ENCODE peak calls at places on chromosomes 12 and 14, in four cellular contexts. I is CD8-positive, alpha-beta T cell; P is PC-3; Y is adrenal gland. K is an unnamed sample. For H3K27me3, the result is how much of the 10 kb centered on the place peaks cover.

GRCh38 chr14:58844544-58844943 is 206.8 kb downstream of the DACT1 start:
- DNase-seq in I (no peak), P (no peak), Y (no peak), K (no peak)

GRCh38 chr12:25187781-25188180 is 7.2 kb downstream of the DNAI7 start:
- DNase-seq in I (no peak), P (peak), Y (no peak), K (peak)

GRCh38 chr12:106282457-106283097 is 20.0 kb upstream of the TCP11L2 start:
- DNase-seq in I (peak), P (peak), Y (peak), K (peak)

GRCh38 chr12:42589465-42590323 is at the start of gene PRICKLE1:
- DNase-seq in I (no peak), P (peak), Y (peak), K (no peak)

GRCh38 chr12:52029686-52030085 is 21.6 kb upstream of the NR4A1 start:
- DNase-seq in I (no peak), P (peak), Y (no peak), K (no peak)

GRCh38 chr14:95895720-95896119 is 19.1 kb downstream of the TUNAR start:
- DNase-seq in I (no peak), P (peak), Y (no peak), K (no peak)

GRCh38 chr12:90280033-90280432 is 571.4 kb upstream of the ATP2B1 start:
- DNase-seq in I (no peak), P (peak), Y (no peak), K (peak)

GRCh38 chr12:106223485-106224391 is 24.1 kb downstream of the CKAP4 start:
- DNase-seq in I (peak), P (peak), Y (peak), K (no peak)

GRCh38 chr12:94150483-94151225 is 2.3 kb downstream of the PLXNC1 start:
- DNase-seq in I (peak), P (no peak), Y (no peak), K (no peak)

GRCh38 chr14:71597955-71598659 is 334.1 kb upstream of the RGS6 start:
- DNase-seq in I (no peak), P (no peak), Y (no peak), K (no peak)

GRCh38 chr12:8996682-8997405 is 7.5 kb downstream of the KLRG1 start:
- DNase-seq in I (no peak), P (no peak), Y (peak), K (peak)

GRCh38 chr12:14950982-14951746 is 10.2 kb downstream of the ARHGDIB start:
- DNase-seq in I (no peak), P (peak), Y (peak), K (peak)

GRCh38 chr12:88575361-88575959 is 4.8 kb downstream of the KITLG start:
- DNase-seq in I (no peak), P (no peak), Y (no peak), K (no peak)

GRCh38 chr12:49866859-49867579 is 24.1 kb upstream of the BCDIN3D start:
- DNase-seq in I (peak), P (peak), Y (peak), K (peak)

GRCh38 chr12:101013993-101014392 is 196.0 kb downstream of the SLC5A8 start:
- DNase-seq in I (no peak), P (peak), Y (no peak), K (no peak)

GRCh38 chr12:111792155-111792876 is 25.6 kb downstream of the ALDH2 start:
- DNase-seq in I (no peak), P (no peak), Y (peak), K (no peak)

GRCh38 chr14:64572721-64573508 is 23.2 kb downstream of the PPP1R36 start:
- DNase-seq in I (no peak), P (no peak), Y (no peak), K (no peak)

GRCh38 chr14:73394317-73394716 is 64.0 kb downstream of the NUMB start:
- DNase-seq in I (no peak), P (no peak), Y (no peak), K (no peak)

GRCh38 chr12:33253123-33253522 is 186.5 kb downstream of the SYT10 start:
- DNase-seq in I (no peak), P (peak), Y (no peak), K (peak)

GRCh38 chr12:33251548-33251947 is 188.1 kb downstream of the SYT10 start:
- DNase-seq in I (no peak), P (no peak), Y (no peak), K (no peak)

GRCh38 chr12:33245459-33245858 is 194.2 kb downstream of the SYT10 start:
- DNase-seq in I (no peak), P (no peak), Y (no peak), K (no peak)

GRCh38 chr12:33247625-33248024 is 192.0 kb downstream of the SYT10 start:
- DNase-seq in I (no peak), P (no peak), Y (no peak), K (no peak)

GRCh38 chr12:33248364-33248763 is 191.3 kb downstream of the SYT10 start:
- DNase-seq in I (no peak), P (peak), Y (no peak), K (no peak)
- TF ChIP-seq CTCF in I (no peak), P (no peak), Y (no peak), K (no peak)

GRCh38 chr14:91409991-91410401 is 7.6 kb downstream of the CCDC88C start:
- DNase-seq in I (no peak), P (no peak), Y (no peak), K (no peak)
- H3K27ac ChIP-seq in I (peak), P (no peak), Y (no peak), K (no peak)

DNA sequence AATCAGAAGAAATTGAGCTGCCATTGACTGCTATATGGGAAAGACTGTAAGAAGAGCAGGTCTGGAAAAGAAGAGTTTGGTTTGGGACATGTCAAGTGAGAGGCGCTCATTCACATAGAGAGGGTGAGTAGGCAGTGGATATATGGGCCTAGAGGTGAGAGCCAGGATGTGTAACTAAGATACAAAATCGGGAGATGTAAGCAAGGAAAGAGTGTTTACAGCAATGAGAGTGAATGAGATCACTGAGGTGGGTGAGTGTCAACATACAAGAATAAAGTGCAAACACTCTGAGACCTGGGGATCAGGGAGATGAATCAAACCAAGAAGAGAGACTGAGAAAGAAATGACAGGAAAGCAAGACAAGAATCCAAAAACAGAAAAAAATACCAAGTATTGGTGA is 58.0 kb upstream of the RTRAF start:
- DNase-seq in I (no peak), P (no peak), Y (no peak), K (no peak)
- H3K27me3 ChIP-seq in I (under half), P (under half), Y (under half), K (under half)

GRCh38 chr12:57169969-57170368 is 22.6 kb upstream of the LRP1-AS start:
- DNase-seq in I (no peak), P (no peak), Y (no peak), K (no peak)

GRCh38 chr12:57171668-57172067 is 24.2 kb upstream of the LRP1-AS start:
- DNase-seq in I (no peak), P (no peak), Y (peak), K (peak)

GRCh38 chr12:57166971-57167371 is 19.6 kb upstream of the LRP1-AS start:
- DNase-seq in I (no peak), P (peak), Y (no peak), K (peak)

GRCh38 chr12:57170408-57170807 is 23.0 kb upstream of the LRP1-AS start:
- DNase-seq in I (no peak), P (no peak), Y (no peak), K (no peak)

DNA sequence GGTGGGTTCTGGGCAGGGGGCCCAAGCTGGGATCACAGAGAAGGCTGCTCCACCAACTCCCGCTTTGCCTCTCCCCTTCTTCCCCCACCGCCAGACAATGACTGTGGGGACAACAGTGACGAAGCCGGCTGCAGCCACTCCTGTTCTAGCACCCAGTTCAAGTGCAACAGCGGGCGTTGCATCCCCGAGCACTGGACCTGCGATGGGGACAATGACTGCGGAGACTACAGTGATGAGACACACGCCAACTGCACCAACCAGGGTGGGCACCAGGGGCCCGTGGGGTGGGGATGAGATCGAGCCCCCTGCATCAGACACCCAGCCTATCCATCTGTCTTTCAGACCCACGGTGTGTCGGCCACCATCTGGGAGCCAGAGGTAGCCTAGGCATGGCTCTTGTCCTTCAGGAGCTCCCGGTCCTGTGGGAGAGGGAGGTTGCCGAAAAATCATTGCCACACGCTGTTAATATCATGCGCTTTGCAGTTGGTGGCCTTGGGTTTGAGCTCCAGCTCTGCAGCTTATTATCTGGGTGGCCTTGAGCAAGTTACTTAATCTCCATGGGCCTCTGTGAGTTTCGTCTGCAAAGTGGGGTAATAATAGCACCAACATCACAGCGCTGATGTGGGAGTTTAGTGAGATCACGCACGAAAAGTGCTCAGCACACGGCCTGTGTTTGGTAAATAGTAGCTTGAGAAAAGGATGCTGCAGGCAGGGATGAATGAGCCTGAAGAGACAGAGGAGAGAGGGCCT is 21.8 kb upstream of the LRP1-AS start:
- DNase-seq in I (no peak), P (no peak), Y (peak), K (no peak)
- TF ChIP-seq CTCF in I (no peak), P (no peak), Y (no peak), K (no peak)

DNA sequence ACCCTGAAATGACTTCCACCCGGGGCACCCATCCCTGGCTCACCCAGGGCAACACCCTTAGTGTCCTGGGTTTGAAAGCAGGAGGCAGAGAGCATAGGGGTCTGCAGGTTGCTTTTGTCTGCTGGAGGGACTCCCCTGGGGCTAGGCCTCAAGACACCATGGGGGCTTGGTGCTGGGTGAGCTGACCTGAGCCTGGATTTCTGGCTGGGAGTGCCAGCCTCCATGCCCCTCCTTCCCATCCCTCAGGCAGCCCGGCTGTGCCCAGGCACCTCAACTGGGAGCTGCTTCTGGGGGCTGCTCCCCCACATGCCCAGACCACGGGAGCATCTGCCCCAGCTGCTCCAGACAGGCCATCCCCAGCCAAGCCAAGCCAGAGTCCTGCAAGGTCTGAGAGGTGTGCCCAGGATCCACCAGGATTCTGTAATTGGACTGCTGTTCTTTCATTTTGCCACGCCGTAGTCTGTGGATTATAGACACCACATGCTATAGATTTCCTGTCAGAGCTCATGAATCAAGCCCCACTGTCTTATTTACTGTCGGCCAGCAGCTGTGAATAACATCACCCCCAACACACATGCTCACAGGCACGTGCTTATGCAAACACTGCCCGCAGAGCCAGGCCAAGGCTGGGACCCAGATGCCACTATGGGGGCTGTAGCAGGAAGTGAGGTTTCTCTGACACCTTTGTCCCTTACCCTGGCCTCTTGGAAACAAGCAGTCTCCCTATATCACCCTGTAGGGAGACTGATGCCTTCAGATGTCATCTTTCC is 29.4 kb upstream of the ESRRB start:
- DNase-seq in I (no peak), P (no peak), Y (no peak), K (no peak)
- H3K27ac ChIP-seq in I (no peak), P (no peak), Y (no peak), K (no peak)

GRCh38 chr14:94797887-94798286 is 28.0 kb upstream of the GSC start:
- DNase-seq in I (no peak), P (no peak), Y (no peak), K (no peak)
- H3K27me3 ChIP-seq in I (under half), P (under half), Y (under half), K (under half)